ENCODE peak calls at places on chromosomes 5 and 9, in nine cellular contexts. J is skeletal muscle cell, K is HL-60, E is bronchial epithelial cell, H is HCT116, O is epithelial cell of esophagus, U is Peyer's patch, S is sigmoid colon, Y is fibroblast of the aortic adventitia. Q is an unnamed sample.

GRCh38 chr5:98904786-98905185 is 24.0 kb downstream of the CHD1 start:
- DNase-seq in J (no peak), K (no peak), E (peak; percentile 71), H (no peak), O (peak; percentile 76), U (no peak), S (no peak), Y (peak; percentile 10), Q (no peak)

GRCh38 chr5:75059887-75060286 is 7.5 kb upstream of the GCNT4 start:
- DNase-seq in J (no peak), K (no peak), E (no peak), H (no peak), O (no peak), U (no peak), S (no peak), Y (no peak), Q (no peak)

GRCh38 chr5:55338810-55339243 is 31.0 kb downstream of the MTREX start:
- DNase-seq in J (no peak), K (no peak), E (no peak), H (no peak), O (no peak), U (no peak), S (no peak), Y (peak; percentile 22), Q (no peak)

GRCh38 chr9:4857163-4857562 is 64.4 kb downstream of the RCL1 start:
- DNase-seq in J (no peak), K (no peak), E (no peak), H (no peak), O (no peak), U (no peak), S (no peak), Y (no peak), Q (no peak)

GRCh38 chr5:32061236-32061635 is 112.9 kb downstream of the GOLPH3 start:
- DNase-seq in J (no peak), K (no peak), E (no peak), H (no peak), O (no peak), U (no peak), S (no peak), Y (no peak), Q (no peak)

GRCh38 chr5:168654225-168654624 is 75.1 kb upstream of the PANK3 start:
- DNase-seq in J (no peak), K (no peak), E (no peak), H (no peak), O (no peak), U (no peak), S (no peak), Y (peak; percentile 88), Q (no peak)

GRCh38 chr5:174409070-174409469 is 315.3 kb upstream of the MSX2 start:
- DNase-seq in J (no peak), K (peak; percentile 10), E (no peak), H (no peak), O (no peak), U (no peak), S (no peak), Y (no peak), Q (no peak)

GRCh38 chr9:110033869-110034268 is 174.1 kb downstream of the C9orf152 start:
- DNase-seq in J (no peak), K (no peak), E (no peak), H (no peak), O (no peak), U (no peak), S (no peak), Y (peak; percentile 36), Q (no peak)

GRCh38 chr9:36415822-36416515 is 15.9 kb upstream of the RNF38 start:
- DNase-seq in J (no peak), K (no peak), E (no peak), H (no peak), O (no peak), U (no peak), S (no peak), Y (no peak), Q (no peak)

GRCh38 chr5:2993771-2994170 is 242.3 kb upstream of the IRX2 start:
- DNase-seq in J (no peak), K (no peak), E (no peak), H (no peak), O (no peak), U (no peak), S (no peak), Y (no peak), Q (no peak)

GRCh38 chr9:80320916-80321315 is 749.2 kb downstream of the TLE4 start:
- DNase-seq in J (peak; percentile 24), K (no peak), E (peak; percentile 8), H (no peak), O (peak; percentile 4), U (no peak), S (no peak), Y (no peak), Q (no peak)

GRCh38 chr9:122370303-122370702 is 521 bp upstream of the PTGS1 start:
- DNase-seq in J (no peak), K (no peak), E (no peak), H (no peak), O (no peak), U (peak; percentile 62), S (no peak), Y (no peak), Q (no peak)

GRCh38 chr9:18673179-18673578 is 199.2 kb downstream of the ADAMTSL1 start:
- DNase-seq in J (no peak), K (no peak), E (peak; percentile 10), H (no peak), O (no peak), U (no peak), S (no peak), Y (no peak), Q (no peak)

GRCh38 chr9:120914410-120914809 is 12.2 kb downstream of the TRAF1 start:
- DNase-seq in J (no peak), K (no peak), E (no peak), H (no peak), O (no peak), U (no peak), S (no peak), Y (no peak), Q (no peak)

GRCh38 chr9:129857207-129857606 is 21.9 kb downstream of the USP20 start:
- DNase-seq in J (no peak), K (no peak), E (no peak), H (no peak), O (no peak), U (no peak), S (no peak), Y (no peak), Q (no peak)

GRCh38 chr5:132064738-132065331 is 4.4 kb downstream of the IL3 start:
- DNase-seq in J (no peak), K (peak; percentile 29), E (peak; percentile 71), H (peak; percentile 71), O (peak; percentile 73), U (peak; percentile 76), S (peak; percentile 70), Y (peak; percentile 78), Q (peak; percentile 89)

GRCh38 chr5:88675758-88676636 is 207.0 kb downstream of the MEF2C start:
- DNase-seq in J (no peak), K (no peak), E (no peak), H (peak; percentile 34), O (peak; percentile 51), U (no peak), S (no peak), Y (no peak), Q (peak; percentile 65)
- H3K4me3 ChIP-seq in J (peak overlapping the region; percentile 28), K (no peak overlapping the region), E (no peak overlapping the region), H (peak overlapping the region; percentile 50), O (no peak overlapping the region), U (no peak overlapping the region), S (peak overlapping the region; percentile 47), Y (peak overlapping the region; percentile 25), Q (no peak overlapping the region)

GRCh38 chr9:92964981-92965758 is 17.8 kb downstream of the FGD3 start:
- DNase-seq in J (no peak), K (no peak), E (no peak), H (no peak), O (no peak), U (peak; percentile 81), S (no peak), Y (no peak), Q (peak; percentile 51)

GRCh38 chr9:92965759-92966517 is 18.6 kb downstream of the FGD3 start:
- DNase-seq in J (no peak), K (no peak), E (no peak), H (no peak), O (no peak), U (no peak), S (no peak), Y (no peak), Q (no peak)

GRCh38 chr9:92968081-92968480 is 20.8 kb downstream of the FGD3 start:
- DNase-seq in J (no peak), K (no peak), E (no peak), H (no peak), O (no peak), U (no peak), S (no peak), Y (no peak), Q (no peak)

GRCh38 chr9:92964607-92964975 is 17.3 kb downstream of the FGD3 start:
- DNase-seq in J (no peak), K (no peak), E (no peak), H (no peak), O (no peak), U (no peak), S (no peak), Y (no peak), Q (no peak)

GRCh38 chr9:92966518-92966800 is 19.1 kb downstream of the FGD3 start:
- DNase-seq in J (no peak), K (no peak), E (no peak), H (no peak), O (no peak), U (no peak), S (no peak), Y (no peak), Q (no peak)
- H3K4me3 ChIP-seq in J (no peak overlapping the region), K (no peak overlapping the region), E (no peak overlapping the region), H (no peak overlapping the region), O (no peak overlapping the region), U (peak overlapping the region; percentile 67), S (no peak overlapping the region), Y (no peak overlapping the region), Q (no peak overlapping the region)

GRCh38 chr9:123607479-123607878 is 251.5 kb downstream of the CRB2 start:
- DNase-seq in J (no peak), K (no peak), E (no peak), H (no peak), O (no peak), U (no peak), S (no peak), Y (no peak), Q (no peak)
- H3K4me3 ChIP-seq in J (no peak overlapping the region), K (no peak overlapping the region), E (no peak overlapping the region), H (no peak overlapping the region), O (no peak overlapping the region), U (no peak overlapping the region), S (no peak overlapping the region), Y (no peak overlapping the region), Q (no peak overlapping the region)

DNA sequence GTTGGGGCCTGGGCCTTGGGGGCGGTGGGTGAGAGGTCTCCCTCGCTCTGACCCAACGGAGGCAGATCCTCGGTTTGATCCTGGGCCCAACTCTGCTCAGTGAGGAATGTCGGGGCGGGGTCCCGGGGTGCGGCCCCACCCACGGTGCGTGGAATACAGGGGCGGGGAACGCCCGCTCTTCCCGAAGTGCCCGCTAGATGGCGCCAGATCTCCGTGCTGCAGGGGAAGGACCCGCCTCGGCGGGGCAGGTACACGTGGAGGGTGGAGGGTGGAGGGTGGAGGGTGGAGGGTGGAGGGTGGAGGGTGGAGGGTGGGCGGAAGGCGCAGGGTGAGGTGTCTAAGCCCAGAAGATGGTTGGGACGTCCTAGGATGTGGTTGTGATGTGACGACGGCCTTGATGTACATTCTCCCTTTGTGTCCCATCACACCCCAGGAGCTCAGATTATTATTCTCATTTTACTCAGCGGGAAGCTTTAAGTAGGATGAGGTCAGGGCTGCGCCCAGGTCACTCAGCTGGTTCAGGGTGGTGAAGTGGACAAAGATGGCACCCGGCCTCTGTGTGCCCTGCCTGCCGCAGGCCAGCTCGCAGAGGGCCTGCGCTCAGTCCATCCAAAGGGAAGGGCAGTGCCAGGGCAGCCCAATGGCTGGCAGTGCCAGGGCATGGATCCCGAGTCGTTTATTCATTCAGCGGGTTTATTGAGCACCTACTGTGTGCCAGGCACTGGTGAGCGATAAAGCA is 9.4 kb upstream of the RPS14 start:
- DNase-seq in J (no peak), K (no peak), E (peak; percentile 15), H (no peak), O (peak; percentile 64), U (peak; percentile 80), S (peak; percentile 88), Y (peak; percentile 56), Q (peak; percentile 93)
- H3K4me3 ChIP-seq in J (no peak overlapping the region), K (peak overlapping the region; percentile 23), E (no peak overlapping the region), H (no peak overlapping the region), O (no peak overlapping the region), U (no peak overlapping the region), S (peak overlapping the region; percentile 13), Y (peak overlapping the region; percentile 35), Q (no peak overlapping the region)